ENCODE peak calls at places on chromosomes 13 and 19, in ten cellular contexts. T is activated T-cell treated with anti-CD3 and anti-CD28 coated beads, Interleukin-2, amount 50 U/mL, for 72 hours; A is PC-3; S is K562; R is RWPE2; C is CD4-positive, alpha-beta T cell; J is omental fat pad; W is activated CD4-positive, alpha-beta T cell treated with anti-CD3 and anti-CD28 coated beads for 36 hours; O is left lung; I is central memory CD8-positive, alpha-beta T cell. G is an unnamed sample.

GRCh38 chr13:39415003-39415402 is 188.0 kb downstream of the LHFPL6 start:
- ATAC-seq in T (no peak), A (no peak), S (no peak), R (no peak), C (no peak), J (peak), W (no peak), O (peak), I (no peak), G (no peak)

GRCh38 chr19:14395710-14396338 is 14.6 kb downstream of the ADGRE5 start:
- ATAC-seq in T (no peak), A (no peak), S (peak), R (no peak), C (no peak), J (no peak), W (peak), O (peak), I (no peak), G (no peak)

GRCh38 chr13:40599146-40599545 is 67.3 kb downstream of the FOXO1 start:
- ATAC-seq in T (peak), A (no peak), S (no peak), R (no peak), C (no peak), J (no peak), W (peak), O (no peak), I (no peak), G (no peak)

GRCh38 chr13:84086847-84087162 is 204.5 kb upstream of the SLITRK1 start:
- ATAC-seq in T (no peak), A (no peak), S (no peak), R (no peak), C (no peak), J (no peak), W (no peak), O (no peak), I (peak), G (no peak)

GRCh38 chr19:14368011-14368513 is 13.2 kb upstream of the ADGRE5 start:
- ATAC-seq in T (peak), A (no peak), S (no peak), R (no peak), C (peak), J (no peak), W (peak), O (no peak), I (peak), G (no peak)

GRCh38 chr13:28658539-28658795 is 463 bp upstream of the POMP start:
- ATAC-seq in T (no peak), A (peak), S (peak), R (peak), C (peak), J (peak), W (no peak), O (peak), I (peak), G (no peak)

GRCh38 chr13:21130116-21130515 is 46.2 kb downstream of the SKA3 start:
- ATAC-seq in T (no peak), A (no peak), S (no peak), R (no peak), C (no peak), J (no peak), W (no peak), O (no peak), I (no peak), G (peak)

GRCh38 chr13:34816543-34816942 is 125.5 kb upstream of the NBEA start:
- ATAC-seq in T (no peak), A (no peak), S (no peak), R (no peak), C (no peak), J (no peak), W (no peak), O (no peak), I (no peak), G (no peak)

GRCh38 chr13:47148543-47148942 is 251.7 kb upstream of the HTR2A start:
- ATAC-seq in T (no peak), A (no peak), S (no peak), R (no peak), C (no peak), J (no peak), W (no peak), O (peak), I (no peak), G (no peak)

GRCh38 chr13:33543631-33544030 is 258.1 kb upstream of the STARD13 start:
- ATAC-seq in T (no peak), A (no peak), S (no peak), R (no peak), C (no peak), J (no peak), W (no peak), O (no peak), I (no peak), G (no peak)

GRCh38 chr19:37551123-37551993 is 43.2 kb downstream of the ZNF571 start:
- ATAC-seq in T (peak), A (no peak), S (peak), R (peak), C (peak), J (no peak), W (peak), O (peak), I (peak), G (peak)

GRCh38 chr13:89214115-89214514 is 1542.9 kb downstream of the SLITRK5 start:
- ATAC-seq in T (no peak), A (no peak), S (no peak), R (no peak), C (no peak), J (no peak), W (no peak), O (no peak), I (no peak), G (no peak)

GRCh38 chr19:27767234-27767633 is 1445.7 kb downstream of the UQCRFS1 start:
- ATAC-seq in T (no peak), A (no peak), S (no peak), R (no peak), C (no peak), J (no peak), W (no peak), O (no peak), I (no peak), G (no peak)

GRCh38 chr13:42075517-42075916 is 27.1 kb downstream of the DGKH start:
- ATAC-seq in T (no peak), A (no peak), S (no peak), R (no peak), C (no peak), J (no peak), W (peak), O (no peak), I (no peak), G (no peak)

GRCh38 chr13:109803822-109804221 is 17.4 kb upstream of the IRS2 start:
- ATAC-seq in T (no peak), A (peak), S (no peak), R (peak), C (no peak), J (no peak), W (no peak), O (no peak), I (no peak), G (no peak)

GRCh38 chr13:66329988-66330429 is 900.1 kb downstream of the PCDH9 start:
- ATAC-seq in T (peak), A (no peak), S (no peak), R (no peak), C (no peak), J (no peak), W (peak), O (no peak), I (no peak), G (no peak)

GRCh38 chr13:30142502-30143211 is 164.7 kb downstream of the KATNAL1 start:
- ATAC-seq in T (peak), A (peak), S (no peak), R (peak), C (peak), J (peak), W (peak), O (peak), I (peak), G (peak)

GRCh38 chr19:53657330-53657729 is 25.5 kb downstream of the DPRX start:
- ATAC-seq in T (no peak), A (no peak), S (no peak), R (no peak), C (no peak), J (no peak), W (no peak), O (no peak), I (no peak), G (no peak)

GRCh38 chr13:51894239-51894638 is 32.5 kb downstream of the CCDC70 start:
- ATAC-seq in T (no peak), A (peak), S (no peak), R (no peak), C (no peak), J (no peak), W (no peak), O (no peak), I (no peak), G (no peak)

GRCh38 chr19:39845172-39845571 is 1.0 kb downstream of the FBL start:
- ATAC-seq in T (no peak), A (no peak), S (no peak), R (no peak), C (no peak), J (no peak), W (no peak), O (no peak), I (no peak), G (no peak)

GRCh38 chr19:56538761-56539263 is at the start of gene ZFP28:
- ATAC-seq in T (peak), A (peak), S (no peak), R (peak), C (peak), J (peak), W (peak), O (peak), I (peak), G (peak)

GRCh38 chr13:113841355-113841653 is 22.6 kb downstream of the GAS6 start:
- ATAC-seq in T (no peak), A (no peak), S (no peak), R (no peak), C (no peak), J (no peak), W (no peak), O (no peak), I (peak), G (no peak)

GRCh38 chr19:11530432-11530831 is 1.5 kb upstream of the ECSIT start:
- ATAC-seq in T (peak), A (peak), S (peak), R (no peak), C (no peak), J (no peak), W (peak), O (peak), I (no peak), G (peak)

GRCh38 chr19:40960780-40961179 is 30.3 kb upstream of the CYP2B6 start:
- ATAC-seq in T (no peak), A (no peak), S (no peak), R (no peak), C (no peak), J (no peak), W (no peak), O (peak), I (no peak), G (no peak)

GRCh38 chr13:36356058-36356457 is 9.9 kb upstream of the SPART start:
- ATAC-seq in T (no peak), A (no peak), S (no peak), R (no peak), C (no peak), J (no peak), W (no peak), O (no peak), I (no peak), G (no peak)

GRCh38 chr13:40637644-40638043 is 28.8 kb downstream of the FOXO1 start:
- ATAC-seq in T (no peak), A (no peak), S (no peak), R (no peak), C (no peak), J (peak), W (no peak), O (peak), I (no peak), G (no peak)

GRCh38 chr19:15508035-15508710 is at the start of gene CYP4F22:
- ATAC-seq in T (peak), A (no peak), S (peak), R (no peak), C (peak), J (no peak), W (peak), O (no peak), I (peak), G (peak)

GRCh38 chr19:7832781-7833180 is 2.8 kb downstream of the EVI5L start:
- ATAC-seq in T (no peak), A (no peak), S (no peak), R (no peak), C (no peak), J (no peak), W (no peak), O (no peak), I (no peak), G (no peak)

GRCh38 chr13:64675256-64675892 is 2554.8 kb downstream of the PCDH9 start:
- ATAC-seq in T (no peak), A (peak), S (no peak), R (peak), C (no peak), J (no peak), W (no peak), O (no peak), I (no peak), G (no peak)

GRCh38 chr19:51983361-51983760 is 3.3 kb downstream of the ZNF350 start:
- ATAC-seq in T (no peak), A (no peak), S (no peak), R (no peak), C (no peak), J (no peak), W (no peak), O (no peak), I (no peak), G (no peak)

GRCh38 chr13:46605824-46606554 is 53.0 kb downstream of the LRCH1 start:
- ATAC-seq in T (peak), A (no peak), S (no peak), R (no peak), C (no peak), J (no peak), W (peak), O (peak), I (no peak), G (no peak)

GRCh38 chr13:80400164-80400767 is 59.3 kb upstream of the SPRY2 start:
- ATAC-seq in T (no peak), A (no peak), S (no peak), R (no peak), C (no peak), J (no peak), W (peak), O (peak), I (peak), G (no peak)

GRCh38 chr13:101978546-101979315 is 423.1 kb downstream of the FGF14 start:
- ATAC-seq in T (no peak), A (no peak), S (no peak), R (no peak), C (no peak), J (no peak), W (no peak), O (no peak), I (no peak), G (no peak)

GRCh38 chr19:44142014-44142523 is 715 bp downstream of the ZNF234 start:
- ATAC-seq in T (peak), A (peak), S (peak), R (peak), C (no peak), J (peak), W (peak), O (peak), I (no peak), G (no peak)

G was measured in esophagus mucosa.